ENCODE peak calls at places on chromosomes 5 and 9, in seven cellular contexts. B, Z, Q, G, L, J and D are unnamed samples.

GRCh38 chr5:58847041-58847440 is 264.2 kb downstream of the RAB3C start:
- DNase-seq in Q (no peak), L (no peak), J (no peak), Z (no peak), G (no peak), B (no peak), D (no peak)

GRCh38 chr9:35002623-35003022 is 13.1 kb downstream of the DNAJB5 start:
- DNase-seq in Q (no peak), B (no peak), L (no peak), G (no peak), Z (peak), J (no peak), D (no peak)

GRCh38 chr9:78130004-78130403 is 98.4 kb upstream of the GNAQ start:
- DNase-seq in J (no peak), L (peak), Q (no peak), G (no peak), B (peak), Z (no peak), D (no peak)

GRCh38 chr9:78909566-78909965 is 612.6 kb downstream of the PSAT1 start:
- DNase-seq in Z (no peak), J (no peak), L (no peak), G (no peak), B (no peak), Q (no peak), D (no peak)

GRCh38 chr5:392431-392988 is 50.5 kb upstream of the EXOC3 start:
- DNase-seq in G (peak), Z (peak), L (no peak), B (no peak), Q (peak), J (peak), D (no peak)

GRCh38 chr5:36886791-36887190 is 10.2 kb downstream of the NIPBL start:
- DNase-seq in L (no peak), J (no peak), G (no peak), B (no peak), Q (no peak), Z (no peak), D (no peak)

GRCh38 chr5:37837101-37838032 is 2.5 kb downstream of the GDNF start:
- DNase-seq in L (peak), G (peak), Q (no peak), Z (peak), B (no peak), J (no peak), D (peak)

GRCh38 chr9:131839281-131840084 is 99.6 kb upstream of the RAPGEF1 start:
- DNase-seq in Q (peak), B (no peak), Z (no peak), L (no peak), J (no peak), G (peak), D (peak)

GRCh38 chr5:95537501-95537900 is 17.3 kb downstream of the SKIC3 start:
- DNase-seq in L (no peak), Z (no peak), J (no peak), B (no peak), G (no peak), Q (no peak), D (no peak)

GRCh38 chr5:150210644-150211043 is 20.8 kb downstream of the SLC6A7 start:
- DNase-seq in Q (no peak), G (no peak), L (no peak), J (no peak), Z (no peak), B (no peak), D (no peak)

GRCh38 chr9:113619156-113619861 is 155.8 kb downstream of the RGS3 start:
- DNase-seq in Q (no peak), B (no peak), J (no peak), G (no peak), L (no peak), Z (peak), D (no peak)

GRCh38 chr9:12629091-12629490 is 64.1 kb upstream of the TYRP1 start:
- DNase-seq in Z (no peak), G (no peak), J (no peak), Q (no peak), L (no peak), B (no peak), D (no peak)

GRCh38 chr9:20898885-20899554 is 132.4 kb downstream of the HACD4 start:
- DNase-seq in Q (no peak), L (no peak), B (no peak), G (no peak), Z (no peak), J (no peak), D (no peak)

GRCh38 chr5:123111502-123111901 is 22.5 kb downstream of the PRDM6 start:
- DNase-seq in L (no peak), Z (no peak), G (no peak), J (no peak), Q (no peak), B (no peak), D (no peak)

GRCh38 chr9:114607671-114608524 is 3.2 kb upstream of the TMEM268 start:
- DNase-seq in J (no peak), Q (no peak), Z (no peak), L (no peak), G (no peak), B (no peak), D (no peak)

GRCh38 chr9:97591535-97591934 is 41.6 kb downstream of the TSTD2 start:
- DNase-seq in B (no peak), L (no peak), Q (no peak), J (no peak), Z (no peak), G (no peak), D (no peak)

GRCh38 chr5:75664933-75665332 is 52.3 kb downstream of the POC5 start:
- DNase-seq in J (no peak), B (no peak), L (no peak), Z (no peak), Q (no peak), G (no peak), D (no peak)

GRCh38 chr9:122364117-122364782 is 6.6 kb upstream of the PTGS1 start:
- DNase-seq in L (no peak), J (no peak), Q (no peak), G (no peak), Z (no peak), B (no peak), D (no peak)

GRCh38 chr5:119742311-119742710 is 113.0 kb downstream of the FAM170A start:
- DNase-seq in J (no peak), Q (no peak), L (no peak), B (no peak), Z (no peak), G (no peak), D (no peak)

GRCh38 chr5:67033893-67034605 is 162.6 kb downstream of the CD180 start:
- DNase-seq in J (no peak), Q (no peak), L (no peak), Z (no peak), B (no peak), G (no peak), D (no peak)

GRCh38 chr9:127263244-127263643 is 1.3 kb upstream of the GARNL3 start:
- DNase-seq in J (no peak), L (no peak), Z (no peak), B (no peak), G (no peak), Q (no peak), D (no peak)

GRCh38 chr5:159050408-159051091 is 49.2 kb downstream of the EBF1 start:
- DNase-seq in G (no peak), Z (no peak), Q (no peak), B (no peak), J (no peak), L (no peak), D (peak)

GRCh38 chr5:5705010-5705409 is 282.5 kb downstream of the ICE1 start:
- DNase-seq in Z (no peak), G (no peak), J (no peak), Q (no peak), B (no peak), L (no peak), D (no peak)

GRCh38 chr5:10726179-10726912 is 34.7 kb downstream of the DAP start:
- DNase-seq in Q (no peak), L (no peak), Z (no peak), B (no peak), J (no peak), G (no peak), D (no peak)

GRCh38 chr9:70816316-70816715 is 305.1 kb downstream of the TRPM3 start:
- DNase-seq in L (no peak), G (no peak), Z (no peak), Q (no peak), J (no peak), B (no peak), D (no peak)